ENCODE peak calls at places on chromosome 14, in ten cellular contexts. Y, W, I, K, V, J, C, S, D and R are unnamed samples.

GRCh38 chr14:25090716-25091454 is 40.9 kb upstream of the STXBP6 start:
- DNase-seq in Y (no peak), W (peak), I (no peak), K (peak), V (no peak), J (no peak), C (no peak), S (no peak), D (peak), R (peak)

GRCh38 chr14:105328070-105328677 is 13.6 kb downstream of the PACS2 start:
- DNase-seq in Y (no peak), W (no peak), I (no peak), K (no peak), V (no peak), J (no peak), C (no peak), S (no peak), D (no peak), R (no peak)

GRCh38 chr14:93133476-93133875 is 17.8 kb upstream of the ITPK1 start:
- DNase-seq in Y (peak), W (no peak), I (no peak), K (no peak), V (no peak), J (no peak), C (no peak), S (no peak), D (no peak), R (no peak)

GRCh38 chr14:68574906-68575305 is 218.0 kb downstream of the ZFP36L1 start:
- DNase-seq in Y (peak), W (no peak), I (no peak), K (no peak), V (no peak), J (no peak), C (no peak), S (no peak), D (peak), R (no peak)

GRCh38 chr14:77098470-77099353 is 654 bp downstream of the CIPC start:
- DNase-seq in Y (peak), W (no peak), I (no peak), K (peak), V (peak), J (peak), C (no peak), S (peak), D (peak), R (peak)

GRCh38 chr14:61797304-61797703 is 35.1 kb downstream of the SNAPC1 start:
- DNase-seq in Y (no peak), W (no peak), I (no peak), K (no peak), V (no peak), J (no peak), C (no peak), S (no peak), D (no peak), R (no peak)

GRCh38 chr14:33668066-33668465 is 282.8 kb downstream of the EGLN3 start:
- DNase-seq in Y (no peak), W (no peak), I (no peak), K (no peak), V (no peak), J (no peak), C (no peak), S (no peak), D (no peak), R (no peak)

GRCh38 chr14:28629328-28630004 is 137.1 kb upstream of the FOXG1 start:
- DNase-seq in Y (no peak), W (no peak), I (no peak), K (no peak), V (no peak), J (no peak), C (no peak), S (no peak), D (no peak), R (no peak)

GRCh38 chr14:82067221-82067620 is 533.6 kb upstream of the SEL1L start:
- DNase-seq in Y (no peak), W (no peak), I (no peak), K (no peak), V (no peak), J (no peak), C (no peak), S (no peak), D (no peak), R (no peak)

GRCh38 chr14:60654303-60654925 is 5.1 kb upstream of the SIX1 start:
- DNase-seq in Y (no peak), W (no peak), I (no peak), K (no peak), V (no peak), J (no peak), C (no peak), S (no peak), D (no peak), R (no peak)

GRCh38 chr14:22547948-22548750 is 40.9 kb downstream of the DAD1 start:
- DNase-seq in Y (no peak), W (no peak), I (no peak), K (no peak), V (no peak), J (no peak), C (no peak), S (no peak), D (no peak), R (no peak)

GRCh38 chr14:77843155-77843554 is 43.2 kb downstream of the ADCK1 start:
- DNase-seq in Y (no peak), W (no peak), I (no peak), K (no peak), V (no peak), J (no peak), C (no peak), S (no peak), D (no peak), R (no peak)

GRCh38 chr14:105193916-105194782 is 13.0 kb upstream of the NUDT14 start:
- DNase-seq in Y (no peak), W (no peak), I (no peak), K (no peak), V (no peak), J (no peak), C (no peak), S (no peak), D (peak), R (peak)

GRCh38 chr14:61589691-61590521 is 105.4 kb upstream of the HIF1A start:
- DNase-seq in Y (no peak), W (no peak), I (no peak), K (no peak), V (no peak), J (no peak), C (no peak), S (no peak), D (no peak), R (no peak)

GRCh38 chr14:23068792-23069412 is 11.6 kb upstream of the CDH24 start:
- DNase-seq in Y (peak), W (peak), I (peak), K (peak), V (peak), J (peak), C (peak), S (peak), D (peak), R (no peak)

GRCh38 chr14:92121670-92122350 is at the start of the genes CPSF2 and NDUFB1:
- DNase-seq in Y (peak), W (peak), I (peak), K (peak), V (peak), J (peak), C (peak), S (peak), D (peak), R (peak)

GRCh38 chr14:75247286-75247922 is 31.2 kb upstream of the FOS start:
- DNase-seq in Y (no peak), W (no peak), I (peak), K (no peak), V (no peak), J (no peak), C (peak), S (peak), D (no peak), R (no peak)

GRCh38 chr14:93946506-93947170 is 19.5 kb downstream of the FAM181A start:
- DNase-seq in Y (no peak), W (peak), I (no peak), K (no peak), V (no peak), J (no peak), C (no peak), S (no peak), D (no peak), R (no peak)

GRCh38 chr14:92040431-92041040 is 677 bp upstream of the TRIP11 start:
- DNase-seq in Y (no peak), W (peak), I (no peak), K (peak), V (no peak), J (no peak), C (peak), S (no peak), D (peak), R (no peak)

GRCh38 chr14:65446159-65446558 is 33.6 kb downstream of the FUT8 start:
- DNase-seq in Y (no peak), W (no peak), I (no peak), K (no peak), V (no peak), J (no peak), C (no peak), S (no peak), D (no peak), R (no peak)

GRCh38 chr14:106308839-106309389 is 782.5 kb downstream of the TMEM121 start:
- DNase-seq in Y (no peak), W (no peak), I (peak), K (peak), V (no peak), J (no peak), C (peak), S (peak), D (no peak), R (no peak)

GRCh38 chr14:68506021-68506644 is 286.7 kb downstream of the ZFP36L1 start:
- DNase-seq in Y (no peak), W (peak), I (no peak), K (peak), V (peak), J (no peak), C (no peak), S (no peak), D (peak), R (no peak)

GRCh38 chr14:65229431-65230286 is 127.3 kb upstream of the MAX start:
- DNase-seq in Y (peak), W (no peak), I (no peak), K (peak), V (peak), J (no peak), C (peak), S (no peak), D (peak), R (peak)

DNA sequence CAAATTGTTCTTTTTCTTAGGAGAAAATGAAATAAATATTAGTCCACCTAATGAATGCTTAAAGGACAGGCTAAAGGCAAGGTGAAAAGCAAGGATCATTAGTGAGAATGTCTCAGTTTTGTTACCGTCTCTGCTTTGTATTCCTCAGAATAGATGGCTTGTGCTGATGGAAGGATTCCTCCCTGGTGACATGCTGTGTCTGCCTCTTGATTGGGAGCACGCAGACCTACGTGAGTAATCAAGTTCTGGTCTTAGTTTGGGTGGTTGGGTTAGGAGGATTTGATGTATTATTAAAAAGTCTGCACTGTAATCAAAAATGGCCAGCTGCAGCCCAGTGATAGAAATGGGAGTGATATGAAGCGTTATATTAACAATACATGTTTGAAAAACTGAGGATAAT is 78.8 kb upstream of the RTL1 start:
- DNase-seq in Y (no peak), W (no peak), I (no peak), K (no peak), V (no peak), J (no peak), C (no peak), S (no peak), D (no peak), R (no peak)
- H3K27ac ChIP-seq in Y (no peak), W (peak), I (no peak), K (no peak), V (no peak), J (no peak), C (no peak), S (no peak), D (no peak), R (no peak)

GRCh38 chr14:59206892-59207291 is 18.4 kb downstream of the DAAM1 start:
- DNase-seq in Y (no peak), W (no peak), I (no peak), K (no peak), V (no peak), J (no peak), C (no peak), S (no peak), D (no peak), R (no peak)
- H3K27ac ChIP-seq in Y (no peak), W (no peak), I (no peak), K (no peak), V (no peak), J (no peak), C (no peak), S (no peak), D (no peak), R (no peak)

GRCh38 chr14:102503576-102504224 is 5.9 kb downstream of the ANKRD9 start:
- DNase-seq in Y (no peak), W (no peak), I (no peak), K (no peak), V (peak), J (no peak), C (no peak), S (no peak), D (no peak), R (no peak)
- H3K27ac ChIP-seq in Y (no peak), W (no peak), I (no peak), K (peak), V (peak), J (peak), C (no peak), S (no peak), D (no peak), R (no peak)

GRCh38 chr14:96164861-96165490 is 39.7 kb upstream of the BDKRB2 start:
- DNase-seq in Y (no peak), W (no peak), I (no peak), K (no peak), V (no peak), J (peak), C (no peak), S (no peak), D (no peak), R (no peak)
- H3K27ac ChIP-seq in Y (no peak), W (no peak), I (no peak), K (no peak), V (no peak), J (no peak), C (no peak), S (no peak), D (no peak), R (no peak)

GRCh38 chr14:90616313-90616712 is 199.9 kb downstream of the TTC7B start:
- DNase-seq in Y (no peak), W (no peak), I (no peak), K (no peak), V (no peak), J (no peak), C (no peak), S (no peak), D (no peak), R (no peak)
- H3K27ac ChIP-seq in Y (peak), W (no peak), I (no peak), K (no peak), V (peak), J (peak), C (no peak), S (no peak), D (no peak), R (peak)